ENCODE peak calls at places on chromosomes 11 and 22, in six cellular contexts. G is GM20000; N is right lobe of liver; D is GM03348; C is MV-4-11; Q is stimulated activated CD8-positive, alpha-beta memory T cell treated with anti-CD3 and anti-CD28 coated beads, Interleukin-15, amount 100 ng/mL, for 1 hour. E is an unnamed sample.
A peak's percentile ranks its signal among the peaks of the same experiment; 100 is the strongest.

GRCh38 chr22:37211075-37211852 is 1.0 kb downstream of the SSTR3 start:
- DNase-seq in N (no peak), C (no peak), Q (no peak), D (no peak), G (no peak), E (no peak)

GRCh38 chr11:8717876-8718753 is 35.5 kb downstream of the RPL27A start:
- DNase-seq in N (peak; percentile 77), Q (no peak), G (peak; percentile 58), D (peak; percentile 80), C (peak; percentile 68), E (no peak)

GRCh38 chr22:39148727-39149535 is 3.5 kb downstream of the CBX7 start:
- DNase-seq in N (no peak), Q (peak; percentile 39), G (peak; percentile 91), D (peak; percentile 44), C (peak; percentile 4), E (peak; percentile 21)

GRCh38 chr11:12592283-12592682 is 81.9 kb upstream of the TEAD1 start:
- DNase-seq in D (no peak), N (no peak), Q (no peak), G (no peak), C (no peak), E (no peak)

GRCh38 chr11:75275581-75275980 is 35.0 kb downstream of the TPBGL start:
- DNase-seq in N (no peak), C (no peak), G (no peak), D (no peak), Q (peak; percentile 37), E (no peak)

GRCh38 chr11:32758291-32758690 is 36.2 kb downstream of the CCDC73 start:
- DNase-seq in G (no peak), Q (no peak), N (no peak), C (no peak), D (no peak), E (no peak)

GRCh38 chr11:102878595-102878994 is 3.8 kb upstream of the MMP12 start:
- DNase-seq in Q (no peak), D (no peak), N (no peak), C (no peak), G (no peak), E (no peak)

GRCh38 chr11:103631841-103632240 is 404.6 kb upstream of the DDI1 start:
- DNase-seq in Q (no peak), D (peak; percentile 8), N (no peak), G (no peak), C (peak; percentile 11), E (no peak)

GRCh38 chr11:116199182-116199581 is 573.6 kb downstream of the BUD13 start:
- DNase-seq in C (no peak), D (no peak), N (no peak), G (no peak), Q (no peak), E (no peak)

GRCh38 chr11:13315517-13316432 is 38.2 kb downstream of the BMAL1 start:
- DNase-seq in Q (no peak), G (no peak), D (no peak), N (peak; percentile 66), C (peak; percentile 4), E (no peak)

GRCh38 chr11:23679041-23679440 is 817.8 kb upstream of the LUZP2 start:
- DNase-seq in N (peak; percentile 44), Q (no peak), D (no peak), G (no peak), C (no peak), E (no peak)

GRCh38 chr22:40244586-40244985 is 66.9 kb downstream of the TNRC6B start:
- DNase-seq in N (no peak), G (no peak), Q (no peak), D (no peak), C (no peak), E (no peak)

GRCh38 chr22:39384750-39385480 is 14.7 kb upstream of the TAB1 start:
- DNase-seq in N (no peak), Q (no peak), G (no peak), C (no peak), D (no peak), E (no peak)

GRCh38 chr22:38737302-38738060 is 18.3 kb downstream of the SUN2 start:
- DNase-seq in N (peak; percentile 37), G (no peak), D (no peak), C (no peak), Q (no peak), E (no peak)